ENCODE peak calls at places on chromosomes 3 and 15, in six cellular contexts. J, I, C, R, H and U are unnamed samples.

GRCh38 chr15:47685141-47685870 is 32.0 kb upstream of the SEMA6D start:
- DNase-seq in C (no peak), I (no peak), J (no peak), H (no peak), R (no peak), U (no peak)

GRCh38 chr15:68939501-68939900 is 9.2 kb downstream of the SPESP1 start:
- DNase-seq in I (no peak), J (no peak), C (no peak), R (no peak), H (no peak), U (no peak)

GRCh38 chr3:13644341-13645082 is 95.6 kb downstream of the FBLN2 start:
- DNase-seq in J (peak; percentile 21), R (no peak), I (peak; percentile 23), H (no peak), C (no peak), U (no peak)

GRCh38 chr3:158260392-158260791 is 150.5 kb downstream of the RSRC1 start:
- DNase-seq in R (no peak), C (no peak), H (no peak), J (no peak), I (no peak), U (no peak)

GRCh38 chr3:170992854-170993253 is 33.7 kb downstream of the SLC2A2 start:
- DNase-seq in C (no peak), I (no peak), H (no peak), R (no peak), J (no peak), U (no peak)

GRCh38 chr3:140933552-140933951 is 8.1 kb upstream of the SLC25A36 start:
- DNase-seq in H (no peak), C (no peak), R (no peak), I (no peak), J (no peak), U (no peak)

GRCh38 chr3:114035146-114035545 is 21.2 kb downstream of the CCDC191 start:
- DNase-seq in R (no peak), I (no peak), C (no peak), J (no peak), H (no peak), U (no peak)

GRCh38 chr3:190617185-190617584 is 103.3 kb downstream of the IL1RAP start:
- DNase-seq in J (no peak), H (no peak), C (no peak), I (no peak), R (no peak), U (peak; percentile 27)